ENCODE peak calls at places on chromosomes 6 and 20, in six cellular contexts. S is endothelial cell of umbilical vein, V is spleen, I is breast epithelium, N is HL-60, B is H1. F is an unnamed sample.
A peak's percentile ranks its signal among the peaks of the same experiment; 100 is the strongest.

GRCh38 chr6:68634503-68635411 is at the start of gene ADGRB3:
- DNase-seq in S (peak; percentile 42), N (peak; percentile 18), V (peak; percentile 82), B (peak; percentile 74), I (peak; percentile 53), F (no peak)

GRCh38 chr6:119727504-119728219 is 378.1 kb upstream of the MAN1A1 start:
- DNase-seq in V (no peak), N (no peak), I (no peak), S (no peak), B (no peak), F (no peak)

GRCh38 chr6:170062209-170062903 is 228.5 kb downstream of the DLL1 start:
- DNase-seq in B (peak; percentile 43), V (peak; percentile 59), I (peak; percentile 28), S (no peak), N (no peak), F (no peak)

GRCh38 chr6:35919085-35919826 is 1.6 kb downstream of the SRPK1 start:
- DNase-seq in B (no peak), N (peak; percentile 68), V (no peak), S (peak; percentile 42), I (no peak), F (no peak)

GRCh38 chr6:132218063-132218696 is 183.1 kb downstream of the MOXD1 start:
- DNase-seq in V (no peak), I (no peak), B (no peak), S (peak; percentile 63), N (no peak), F (no peak)

GRCh38 chr6:1625926-1626413 is 16.3 kb downstream of the FOXC1 start:
- DNase-seq in N (no peak), V (no peak), B (no peak), I (no peak), S (peak; percentile 41), F (no peak)

GRCh38 chr20:805713-806112 is 27.8 kb upstream of the FAM110A start:
- DNase-seq in B (no peak), S (no peak), I (no peak), N (no peak), V (no peak), F (no peak)

GRCh38 chr6:36220211-36220610 is 23.7 kb downstream of the BRPF3 start:
- DNase-seq in S (no peak), B (no peak), I (no peak), V (no peak), N (no peak), F (no peak)

GRCh38 chr6:149830731-149831379 is 33.3 kb downstream of the LRP11 start:
- DNase-seq in S (no peak), I (no peak), N (no peak), B (no peak), V (no peak), F (no peak)

GRCh38 chr6:30769088-30769852 is 24.9 kb upstream of the IER3 start:
- DNase-seq in B (no peak), N (peak; percentile 77), S (peak; percentile 94), V (no peak), I (no peak), F (no peak)
- TF ChIP-seq POLR2AphosphoS5 in B (peak; percentile 9), N (peak; percentile 60), S (peak; percentile 85), V (no peak), I (peak; percentile 60), F (peak; percentile 74)

GRCh38 chr6:6586671-6587526 is 1.6 kb upstream of the LY86 start:
- DNase-seq in V (peak; percentile 86), B (no peak), S (no peak), N (no peak), I (no peak), F (no peak)
- TF ChIP-seq POLR2AphosphoS5 in V (no peak), B (no peak), S (no peak), N (no peak), I (no peak), F (no peak)

DNA sequence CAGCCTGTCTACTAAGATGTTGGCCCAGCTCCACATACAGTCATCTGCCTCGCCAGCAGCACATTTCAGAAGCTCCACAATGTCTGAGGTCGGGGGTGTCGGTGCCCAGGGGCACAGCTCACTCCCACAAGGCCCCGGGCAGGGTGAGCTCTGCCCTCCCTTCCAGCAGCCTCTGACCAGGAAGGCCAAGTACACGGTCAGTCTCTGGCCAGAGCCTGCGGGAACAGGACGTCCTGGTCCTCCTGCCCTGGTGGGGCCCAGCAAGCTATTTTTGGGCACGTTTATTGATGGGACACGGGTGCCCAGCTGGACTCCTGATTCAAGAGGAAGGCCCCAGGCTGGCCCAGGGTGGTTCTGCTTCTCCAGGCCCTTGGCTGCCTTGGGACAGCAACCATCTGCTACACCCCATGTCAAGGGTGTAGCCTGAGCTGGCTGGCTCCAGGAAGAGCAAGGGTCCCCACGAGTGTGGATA is 114.9 kb upstream of the PTPN1 start:
- DNase-seq in B (no peak), I (no peak), N (no peak), S (no peak), V (peak; percentile 85), F (no peak)
- TF ChIP-seq POLR2AphosphoS5 in B (no peak), I (no peak), N (no peak), S (no peak), V (peak; percentile 89), F (peak; percentile 96)

DNA sequence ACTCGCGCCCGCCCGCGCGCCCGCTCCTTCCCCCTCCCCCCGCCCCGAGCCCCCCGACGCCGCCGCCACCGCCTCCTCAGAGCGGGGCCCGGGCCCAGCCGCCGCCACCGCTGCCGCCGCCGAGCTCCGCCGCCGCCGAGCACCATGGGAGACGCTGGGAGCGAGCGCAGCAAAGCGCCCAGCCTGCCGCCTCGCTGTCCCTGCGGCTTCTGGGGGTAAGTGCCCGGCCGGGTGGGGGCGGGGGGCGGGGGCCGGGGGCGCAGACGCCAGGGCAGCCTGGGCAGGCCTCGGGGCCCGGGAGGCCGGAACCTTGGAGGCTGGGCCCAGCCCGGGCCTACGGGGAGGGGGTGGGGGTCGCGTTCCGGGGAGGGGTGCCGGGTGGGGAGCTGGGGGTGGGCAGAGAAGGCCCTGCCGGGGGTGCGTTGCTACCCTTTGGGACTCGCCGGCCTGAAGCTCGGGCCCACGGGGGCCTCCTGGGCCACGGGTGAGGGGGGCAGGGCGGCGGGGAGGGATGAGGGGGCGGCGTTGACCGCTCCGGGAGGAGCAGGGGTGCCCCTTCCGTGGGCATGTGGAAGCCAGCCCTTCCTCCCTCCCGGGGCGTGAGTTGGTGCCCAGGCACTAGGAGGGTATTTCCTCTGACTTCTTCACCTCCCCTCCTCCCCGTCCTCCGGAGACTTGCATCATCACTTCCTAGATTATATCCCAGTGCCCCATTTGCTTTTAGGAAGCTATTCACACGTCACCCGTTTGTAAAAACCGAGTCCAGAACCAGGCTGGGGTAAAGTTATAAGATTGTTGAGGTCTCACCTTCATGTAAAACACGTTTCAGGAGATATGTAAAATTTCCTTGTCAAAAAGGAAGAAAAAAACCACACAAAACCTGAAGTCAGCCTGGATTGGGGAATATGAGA is 530 bp downstream of the ZFAND3 start:
- DNase-seq in V (peak; percentile 91), I (no peak), B (peak; percentile 61), S (peak; percentile 81), N (peak; percentile 52), F (peak; percentile 87)
- TF ChIP-seq POLR2AphosphoS5 in V (peak; percentile 58), I (peak; percentile 35), B (no peak), S (peak; percentile 36), N (no peak), F (peak; percentile 49)

F was measured in vagina.